ENCODE peak calls at places on chromosomes 16 and 17, in four cellular contexts. X is CD8-positive, alpha-beta T cell; U is CD4-positive, alpha-beta memory T cell; W is small intestine. O is an unnamed sample.
A peak's percentile ranks its signal among the peaks of the same experiment; 100 is the strongest.

GRCh38 chr17:21445091-21445650 is 69.0 kb downstream of the KCNJ12 start:
- DNase-seq in X (no peak), U (no peak), W (no peak), O (no peak)

GRCh38 chr16:81415757-81416156 is 28.9 kb upstream of the CMIP start:
- DNase-seq in X (no peak), U (no peak), W (no peak), O (no peak)

GRCh38 chr17:40912506-40913220 is 24.8 kb downstream of the KRT23 start:
- DNase-seq in X (no peak), U (no peak), W (no peak), O (no peak)

GRCh38 chr17:79152636-79153035 is 78.0 kb downstream of the ENGASE start:
- DNase-seq in X (no peak), U (no peak), W (no peak), O (no peak)

GRCh38 chr16:85583491-85584181 is 29.5 kb upstream of the GSE1 start:
- DNase-seq in X (no peak), U (no peak), W (no peak), O (no peak)

GRCh38 chr17:33291248-33292183 is 1.6 kb downstream of the ASIC2 start:
- DNase-seq in X (no peak), U (no peak), W (peak; percentile 52), O (no peak)

GRCh38 chr17:1735834-1736347 is 6.8 kb upstream of the SERPINF2 start:
- DNase-seq in X (no peak), U (no peak), W (no peak), O (no peak)

GRCh38 chr17:40895106-40895730 is 10.2 kb upstream of the KRT20 start:
- DNase-seq in X (no peak), U (no peak), W (no peak), O (no peak)

GRCh38 chr16:83305092-83305491 is 502.7 kb upstream of the HSBP1 start:
- DNase-seq in X (no peak), U (no peak), W (no peak), O (no peak)

GRCh38 chr17:59357219-59357699 is 25.8 kb downstream of the YPEL2 start:
- DNase-seq in X (no peak), U (no peak), W (no peak), O (no peak)

GRCh38 chr17:81994593-81995462 is 17.4 kb downstream of the ASPSCR1 start:
- DNase-seq in X (no peak), U (no peak), W (no peak), O (peak; percentile 69)

GRCh38 chr16:57483725-57484514 is 2.4 kb downstream of the DOK4 start:
- DNase-seq in X (no peak), U (no peak), W (peak; percentile 68), O (peak; percentile 73)

GRCh38 chr17:2874211-2874686 is 78.0 kb downstream of the RAP1GAP2 start:
- DNase-seq in X (no peak), U (no peak), W (no peak), O (no peak)

GRCh38 chr16:84593825-84594724 is 23.8 kb downstream of the COTL1 start:
- DNase-seq in X (peak; percentile 73), U (peak; percentile 88), W (peak; percentile 97), O (peak; percentile 78)

GRCh38 chr17:21129023-21129681 is 2.4 kb downstream of the DHRS7B start:
- DNase-seq in X (no peak), U (no peak), W (peak; percentile 14), O (no peak)

GRCh38 chr16:21645261-21645721 is 7.1 kb downstream of the IGSF6 start:
- DNase-seq in X (no peak), U (peak; percentile 76), W (peak; percentile 61), O (no peak)

GRCh38 chr16:19392352-19392751 is 25.3 kb upstream of the TMC5 start:
- DNase-seq in X (no peak), U (no peak), W (peak; percentile 39), O (no peak)

GRCh38 chr17:80455328-80455710 is 21.1 kb downstream of the NPTX1 start:
- DNase-seq in X (no peak), U (no peak), W (no peak), O (peak; percentile 48)

GRCh38 chr16:10297341-10298006 is 88.4 kb upstream of the ATF7IP2 start:
- DNase-seq in X (no peak), U (no peak), W (no peak), O (no peak)

GRCh38 chr16:10107081-10107480 is 75.1 kb downstream of the GRIN2A start:
- DNase-seq in X (no peak), U (no peak), W (no peak), O (no peak)

GRCh38 chr17:58666858-58667267 is 25.0 kb downstream of the TEX14 start:
- DNase-seq in X (peak; percentile 2), U (peak; percentile 40), W (peak; percentile 81), O (peak; percentile 74)

GRCh38 chr17:81285179-81285878 is 9.8 kb downstream of the SLC38A10 start:
- DNase-seq in X (peak; percentile 26), U (peak; percentile 57), W (peak; percentile 11), O (peak; percentile 56)

GRCh38 chr16:80932725-80933124 is 74.0 kb downstream of the CMC2 start:
- DNase-seq in X (no peak), U (no peak), W (no peak), O (peak; percentile 28)

GRCh38 chr16:85625485-85626117 is 12.5 kb downstream of the GSE1 start:
- DNase-seq in X (no peak), U (no peak), W (no peak), O (no peak)

GRCh38 chr16:66278604-66279262 is 87.8 kb upstream of the CDH5 start:
- DNase-seq in X (no peak), U (no peak), W (peak; percentile 5), O (no peak)

GRCh38 chr17:27257031-27257357 is 36.9 kb upstream of the WSB1 start:
- DNase-seq in X (no peak), U (no peak), W (no peak), O (no peak)

GRCh38 chr16:72198021-72198420 is 26.1 kb upstream of the PMFBP1 start:
- DNase-seq in X (no peak), U (no peak), W (no peak), O (no peak)

GRCh38 chr17:61385869-61386245 is 13.8 kb upstream of the TBX2 start:
- DNase-seq in X (no peak), U (no peak), W (no peak), O (no peak)

GRCh38 chr17:13727441-13728171 is 125.9 kb upstream of the HS3ST3A1 start:
- DNase-seq in X (no peak), U (no peak), W (no peak), O (no peak)

DNA sequence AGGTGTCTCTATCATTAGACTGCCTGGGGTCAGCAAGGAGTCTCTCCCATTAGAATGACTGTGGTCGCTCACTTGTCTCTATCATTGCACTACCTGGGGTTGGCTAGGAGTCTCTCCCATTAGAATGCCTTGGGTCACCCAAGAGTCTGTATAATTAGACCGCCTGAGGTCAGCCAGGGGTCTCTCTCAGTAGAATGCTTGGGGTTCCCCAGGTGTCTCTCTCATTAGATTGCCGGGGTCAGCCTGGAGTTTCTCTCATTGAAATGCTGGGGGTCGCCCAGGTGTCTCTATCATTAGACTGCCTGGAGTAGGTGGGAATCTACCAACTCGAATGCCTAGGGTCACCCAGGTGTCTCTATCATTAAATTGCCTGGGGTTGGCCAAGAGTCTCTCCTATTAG is 2231.6 kb downstream of the TP53TG3F start:
- DNase-seq in X (no peak), U (no peak), W (no peak), O (no peak)
- H3K36me3 ChIP-seq in X (no peaks in the 10 kb centered on the region), U (no peaks in the 10 kb centered on the region), W (no peaks in the 10 kb centered on the region), O (no peaks in the 10 kb centered on the region)

GRCh38 chr17:17798010-17798556 is 38.7 kb downstream of the SREBF1 start:
- DNase-seq in X (no peak), U (no peak), W (no peak), O (no peak)
- H3K36me3 ChIP-seq in X (no peaks in the 10 kb centered on the region), U (no peaks in the 10 kb centered on the region), W (peaks cover 2% of the 10 kb centered on the region), O (peaks cover 85% of the 10 kb centered on the region)

DNA sequence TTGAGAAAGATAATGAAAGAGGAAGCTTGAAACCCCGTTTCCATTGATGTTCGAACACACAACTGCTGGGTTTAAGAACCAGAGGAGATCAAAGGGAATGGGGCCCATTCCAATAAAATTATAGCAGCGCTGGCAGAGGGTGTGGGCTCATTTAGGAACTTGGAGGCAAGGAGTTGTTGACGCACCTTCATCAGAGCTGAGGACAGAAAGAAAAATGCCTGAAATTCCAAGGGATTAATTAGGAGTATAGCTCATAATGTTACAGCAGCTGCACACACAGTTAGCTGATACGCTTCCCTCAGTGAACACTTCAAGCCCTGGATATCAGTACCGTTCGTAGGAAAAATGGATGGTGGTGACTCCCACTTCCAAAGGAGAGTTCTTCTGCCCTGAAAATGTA is 127.2 kb downstream of the AXIN2 start:
- DNase-seq in X (no peak), U (no peak), W (peak; percentile 13), O (no peak)
- H3K36me3 ChIP-seq in X (no peaks in the 10 kb centered on the region), U (no peaks in the 10 kb centered on the region), W (no peaks in the 10 kb centered on the region), O (no peaks in the 10 kb centered on the region)

GRCh38 chr16:48960830-48961229 is 320.8 kb downstream of the CBLN1 start:
- DNase-seq in X (no peak), U (no peak), W (no peak), O (no peak)

GRCh38 chr16:48959204-48959603 is 322.4 kb downstream of the CBLN1 start:
- DNase-seq in X (no peak), U (no peak), W (no peak), O (no peak)

GRCh38 chr16:48959747-48960146 is 321.9 kb downstream of the CBLN1 start:
- DNase-seq in X (no peak), U (no peak), W (no peak), O (no peak)

GRCh38 chr16:48956620-48957019 is 325.0 kb downstream of the CBLN1 start:
- DNase-seq in X (no peak), U (no peak), W (no peak), O (no peak)

DNA sequence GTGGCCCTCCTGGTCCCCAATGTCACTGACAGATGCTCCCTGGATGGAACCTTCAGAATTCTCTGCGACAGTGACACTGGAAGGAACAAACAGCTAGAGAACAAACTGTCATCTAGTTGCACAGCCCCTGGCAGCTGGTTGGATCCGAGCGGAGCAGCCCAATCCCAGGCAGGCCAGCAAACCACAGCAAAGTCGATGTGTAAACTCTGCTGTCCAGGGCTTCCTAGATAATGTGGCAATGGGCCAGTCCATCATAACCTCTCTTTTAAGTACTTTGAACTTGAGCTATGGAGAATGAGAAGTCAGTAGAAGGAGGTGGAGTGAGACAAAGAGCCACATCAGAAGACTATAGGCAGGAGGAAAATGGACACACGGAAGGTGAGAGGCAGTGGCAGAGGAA is 323.0 kb downstream of the CBLN1 start:
- DNase-seq in X (no peak), U (no peak), W (no peak), O (no peak)
- H3K36me3 ChIP-seq in X (no peaks in the 10 kb centered on the region), U (no peaks in the 10 kb centered on the region), W (no peaks in the 10 kb centered on the region), O (no peaks in the 10 kb centered on the region)

GRCh38 chr17:65023791-65024190 is 32.7 kb downstream of the GNA13 start:
- DNase-seq in X (no peak), U (no peak), W (no peak), O (no peak)

GRCh38 chr17:65020284-65020683 is 36.3 kb downstream of the GNA13 start:
- DNase-seq in X (no peak), U (no peak), W (no peak), O (no peak)

GRCh38 chr17:65022137-65022536 is 34.4 kb downstream of the GNA13 start:
- DNase-seq in X (no peak), U (no peak), W (no peak), O (no peak)

GRCh38 chr17:65025288-65025687 is 31.3 kb downstream of the GNA13 start:
- DNase-seq in X (no peak), U (no peak), W (no peak), O (no peak)

GRCh38 chr17:65022751-65023421 is 33.7 kb downstream of the GNA13 start:
- DNase-seq in X (no peak), U (no peak), W (no peak), O (no peak)
- H3K36me3 ChIP-seq in X (no peaks in the 10 kb centered on the region), U (peaks cover 7% of the 10 kb centered on the region), W (peaks cover 3% of the 10 kb centered on the region), O (no peaks in the 10 kb centered on the region)